ENCODE peak calls at places on chromosomes 5 and 9, in four cellular contexts. One of them, this sample, is unnamed. For H3K9me3, the result is how much of the 10 kb centered on the place peaks cover.

GRCh38 chr9:125522328-125522725 is 184.7 kb downstream of the MAPKAP1 start:
- DNase-seq in mucosa of descending colon: no peak
- DNase-seq in CD8-positive, alpha-beta memory T cell: no peak
- DNase-seq in fibroblast of lung: peak
- DNase-seq in this sample: no peak

GRCh38 chr5:1244976-1245375 is 19.8 kb downstream of the SLC6A18 start:
- DNase-seq in mucosa of descending colon: no peak
- DNase-seq in CD8-positive, alpha-beta memory T cell: no peak
- DNase-seq in fibroblast of lung: no peak
- DNase-seq in this sample: no peak

GRCh38 chr5:159928122-159928960 is 12.1 kb downstream of the ADRA1B start:
- DNase-seq in CD8-positive, alpha-beta memory T cell: no peak
- DNase-seq in fibroblast of lung: peak
- DNase-seq in mucosa of descending colon: peak
- DNase-seq in this sample: no peak

GRCh38 chr9:132141364-132141947 is 20.4 kb upstream of the NTNG2 start:
- DNase-seq in fibroblast of lung: peak
- DNase-seq in mucosa of descending colon: no peak
- DNase-seq in CD8-positive, alpha-beta memory T cell: no peak
- DNase-seq in this sample: no peak

GRCh38 chr5:159216454-159216853 is 7.1 kb upstream of the RNF145 start:
- DNase-seq in fibroblast of lung: no peak
- DNase-seq in CD8-positive, alpha-beta memory T cell: no peak
- DNase-seq in mucosa of descending colon: no peak
- DNase-seq in this sample: no peak

GRCh38 chr5:134508521-134509195 is 16.8 kb upstream of the JADE2 start:
- DNase-seq in fibroblast of lung: no peak
- DNase-seq in mucosa of descending colon: no peak
- DNase-seq in CD8-positive, alpha-beta memory T cell: no peak
- DNase-seq in this sample: no peak

GRCh38 chr9:22105005-22105722 is 96.1 kb upstream of the CDKN2B start:
- DNase-seq in fibroblast of lung: no peak
- DNase-seq in mucosa of descending colon: no peak
- DNase-seq in CD8-positive, alpha-beta memory T cell: no peak
- DNase-seq in this sample: no peak

GRCh38 chr5:74212336-74212735 is 428.2 kb downstream of the ENC1 start:
- DNase-seq in fibroblast of lung: no peak
- DNase-seq in mucosa of descending colon: no peak
- DNase-seq in CD8-positive, alpha-beta memory T cell: no peak
- DNase-seq in this sample: no peak

GRCh38 chr9:100028201-100028784 is 70.5 kb downstream of the ERP44 start:
- DNase-seq in fibroblast of lung: peak
- DNase-seq in mucosa of descending colon: no peak
- DNase-seq in CD8-positive, alpha-beta memory T cell: peak
- DNase-seq in this sample: peak

GRCh38 chr5:53261245-53261644 is 151.7 kb upstream of the MOCS2 start:
- DNase-seq in fibroblast of lung: no peak
- DNase-seq in CD8-positive, alpha-beta memory T cell: no peak
- DNase-seq in mucosa of descending colon: no peak
- DNase-seq in this sample: no peak

GRCh38 chr5:114412509-114413171 is 50.8 kb downstream of the KCNN2 start:
- DNase-seq in fibroblast of lung: peak
- DNase-seq in CD8-positive, alpha-beta memory T cell: no peak
- DNase-seq in mucosa of descending colon: no peak
- DNase-seq in this sample: no peak

GRCh38 chr5:132815454-132815853 is 2.4 kb downstream of the SOWAHA start:
- DNase-seq in fibroblast of lung: no peak
- DNase-seq in mucosa of descending colon: no peak
- DNase-seq in CD8-positive, alpha-beta memory T cell: no peak
- DNase-seq in this sample: no peak

GRCh38 chr9:116370587-116370986 is 217.0 kb downstream of the PAPPA start:
- DNase-seq in fibroblast of lung: no peak
- DNase-seq in mucosa of descending colon: no peak
- DNase-seq in CD8-positive, alpha-beta memory T cell: no peak
- DNase-seq in this sample: no peak

GRCh38 chr5:159854916-159855315 is 61.4 kb upstream of the ADRA1B start:
- DNase-seq in mucosa of descending colon: no peak
- DNase-seq in fibroblast of lung: peak
- DNase-seq in CD8-positive, alpha-beta memory T cell: no peak
- DNase-seq in this sample: no peak

GRCh38 chr5:56176155-56176798 is 56.9 kb downstream of the ANKRD55 start:
- DNase-seq in fibroblast of lung: no peak
- DNase-seq in mucosa of descending colon: no peak
- DNase-seq in CD8-positive, alpha-beta memory T cell: no peak
- DNase-seq in this sample: no peak

GRCh38 chr5:149846021-149846420 is 98.6 kb downstream of the PDE6A start:
- DNase-seq in mucosa of descending colon: no peak
- DNase-seq in CD8-positive, alpha-beta memory T cell: no peak
- DNase-seq in fibroblast of lung: no peak
- DNase-seq in this sample: no peak

GRCh38 chr9:134320195-134320885 is 5.9 kb upstream of the RXRA start:
- DNase-seq in fibroblast of lung: no peak
- DNase-seq in mucosa of descending colon: peak
- DNase-seq in CD8-positive, alpha-beta memory T cell: peak
- DNase-seq in this sample: no peak

GRCh38 chr5:173625261-173625660 is 8.8 kb upstream of the BOD1 start:
- DNase-seq in mucosa of descending colon: no peak
- DNase-seq in fibroblast of lung: no peak
- DNase-seq in CD8-positive, alpha-beta memory T cell: no peak
- DNase-seq in this sample: no peak

GRCh38 chr5:103347729-103348128 is 89.2 kb downstream of the MACIR start:
- DNase-seq in CD8-positive, alpha-beta memory T cell: no peak
- DNase-seq in mucosa of descending colon: no peak
- DNase-seq in fibroblast of lung: peak
- DNase-seq in this sample: no peak

GRCh38 chr5:158609729-158610128 is 490.0 kb downstream of the EBF1 start:
- DNase-seq in fibroblast of lung: peak
- DNase-seq in mucosa of descending colon: no peak
- DNase-seq in CD8-positive, alpha-beta memory T cell: no peak
- DNase-seq in this sample: no peak

GRCh38 chr9:75885652-75886051 is 4.8 kb upstream of the PCSK5 start:
- DNase-seq in mucosa of descending colon: no peak
- DNase-seq in CD8-positive, alpha-beta memory T cell: no peak
- DNase-seq in fibroblast of lung: no peak
- DNase-seq in this sample: no peak

GRCh38 chr9:102087141-102087540 is 348.7 kb upstream of the GRIN3A start:
- DNase-seq in mucosa of descending colon: no peak
- DNase-seq in CD8-positive, alpha-beta memory T cell: no peak
- DNase-seq in fibroblast of lung: no peak
- DNase-seq in this sample: no peak

GRCh38 chr5:175478384-175479124 is at the start of gene SFXN1:
- DNase-seq in fibroblast of lung: peak
- DNase-seq in CD8-positive, alpha-beta memory T cell: peak
- DNase-seq in mucosa of descending colon: peak
- DNase-seq in this sample: peak

GRCh38 chr5:178208540-178209227 is 4.4 kb downstream of the HNRNPAB start:
- DNase-seq in mucosa of descending colon: no peak
- DNase-seq in CD8-positive, alpha-beta memory T cell: no peak
- DNase-seq in fibroblast of lung: no peak
- DNase-seq in this sample: no peak

GRCh38 chr9:126502417-126503332 is 111.1 kb upstream of the LMX1B start:
- DNase-seq in fibroblast of lung: no peak
- DNase-seq in mucosa of descending colon: peak
- DNase-seq in CD8-positive, alpha-beta memory T cell: peak
- DNase-seq in this sample: no peak

GRCh38 chr5:81181576-81182316 is 51.4 kb upstream of the CKMT2 start:
- DNase-seq in mucosa of descending colon: no peak
- DNase-seq in fibroblast of lung: no peak
- DNase-seq in CD8-positive, alpha-beta memory T cell: no peak
- DNase-seq in this sample: no peak

GRCh38 chr5:151078490-151079262 is 2.2 kb downstream of the TNIP1 start:
- DNase-seq in mucosa of descending colon: peak
- DNase-seq in fibroblast of lung: no peak
- DNase-seq in CD8-positive, alpha-beta memory T cell: peak
- DNase-seq in this sample: peak

GRCh38 chr5:75239681-75240080 is 3.0 kb upstream of the ANKRD31 start:
- DNase-seq in mucosa of descending colon: no peak
- DNase-seq in CD8-positive, alpha-beta memory T cell: no peak
- DNase-seq in fibroblast of lung: peak
- DNase-seq in this sample: no peak

GRCh38 chr5:9498541-9499497 is 47.1 kb downstream of the SEMA5A start:
- DNase-seq in mucosa of descending colon: no peak
- DNase-seq in CD8-positive, alpha-beta memory T cell: no peak
- DNase-seq in fibroblast of lung: no peak
- DNase-seq in this sample: no peak

GRCh38 chr5:175059687-175060194 is 335.4 kb downstream of the MSX2 start:
- DNase-seq in mucosa of descending colon: peak
- DNase-seq in CD8-positive, alpha-beta memory T cell: no peak
- DNase-seq in fibroblast of lung: peak
- DNase-seq in this sample: no peak

DNA sequence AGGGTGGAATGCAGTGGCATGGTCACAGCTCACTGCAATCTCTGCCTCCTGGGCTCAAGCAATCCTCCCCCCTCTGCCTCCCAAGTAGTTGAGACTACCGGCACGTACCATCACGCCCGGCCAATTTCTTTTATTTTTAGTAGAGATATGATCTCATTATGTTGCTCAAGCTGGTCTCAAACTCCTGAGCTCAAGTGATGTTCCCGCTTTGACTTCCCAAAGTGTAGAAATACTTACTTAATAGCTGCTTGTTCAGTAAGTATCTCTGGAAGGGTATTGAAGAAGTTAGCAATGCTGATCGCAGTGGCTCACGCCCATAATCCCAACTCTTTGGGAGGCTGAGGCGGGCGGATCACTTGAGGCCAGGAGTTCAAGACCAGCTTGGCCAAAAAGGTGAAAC is 35.7 kb upstream of the PLIN2 start:
- DNase-seq in fibroblast of lung: no peak
- DNase-seq in mucosa of descending colon: no peak
- DNase-seq in CD8-positive, alpha-beta memory T cell: no peak
- DNase-seq in this sample: no peak
- H3K9me3 ChIP-seq in fibroblast of lung: under half
- H3K9me3 ChIP-seq in mucosa of descending colon: under half
- H3K9me3 ChIP-seq in CD8-positive, alpha-beta memory T cell: under half
- H3K9me3 ChIP-seq in this sample: under half

DNA sequence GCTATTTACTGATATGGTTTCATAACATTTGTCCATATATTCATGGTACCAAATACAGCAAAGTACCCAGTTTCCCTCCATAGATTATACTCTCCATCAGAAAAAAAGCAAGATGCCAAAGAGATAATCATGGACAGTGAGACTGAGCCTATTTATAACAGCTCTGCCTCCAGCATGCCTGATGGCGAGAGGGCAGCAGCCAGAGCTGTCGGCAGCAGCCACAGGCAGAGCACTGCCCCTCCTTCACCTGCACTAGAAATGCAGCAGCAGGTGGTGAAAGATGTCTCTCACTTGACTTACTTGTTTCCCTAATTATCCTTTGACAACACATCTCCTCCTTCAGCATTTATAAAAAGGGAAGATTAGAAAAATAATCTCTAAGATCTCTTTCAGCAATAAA is 32.4 kb downstream of the CTNNAL1 start:
- DNase-seq in fibroblast of lung: no peak
- DNase-seq in CD8-positive, alpha-beta memory T cell: no peak
- DNase-seq in mucosa of descending colon: no peak
- DNase-seq in this sample: no peak
- H3K9me3 ChIP-seq in fibroblast of lung: under half
- H3K9me3 ChIP-seq in CD8-positive, alpha-beta memory T cell: under half
- H3K9me3 ChIP-seq in mucosa of descending colon: under half
- H3K9me3 ChIP-seq in this sample: under half

GRCh38 chr9:118444403-118444802 is 740.2 kb downstream of the TLR4 start:
- DNase-seq in mucosa of descending colon: no peak
- DNase-seq in CD8-positive, alpha-beta memory T cell: no peak
- DNase-seq in fibroblast of lung: no peak
- DNase-seq in this sample: no peak
- H3K9me3 ChIP-seq in mucosa of descending colon: under half
- H3K9me3 ChIP-seq in CD8-positive, alpha-beta memory T cell: under half
- H3K9me3 ChIP-seq in fibroblast of lung: under half
- H3K9me3 ChIP-seq in this sample: under half

GRCh38 chr9:8062459-8062858 is 262.9 kb upstream of the DMAC1 start:
- DNase-seq in CD8-positive, alpha-beta memory T cell: no peak
- DNase-seq in mucosa of descending colon: no peak
- DNase-seq in fibroblast of lung: no peak
- DNase-seq in this sample: no peak
- H3K9me3 ChIP-seq in CD8-positive, alpha-beta memory T cell: under half
- H3K9me3 ChIP-seq in mucosa of descending colon: under half
- H3K9me3 ChIP-seq in fibroblast of lung: under half
- H3K9me3 ChIP-seq in this sample: under half

GRCh38 chr5:92518318-92518913 is 1062.6 kb downstream of the NR2F1-AS1 start:
- DNase-seq in mucosa of descending colon: no peak
- DNase-seq in fibroblast of lung: peak
- DNase-seq in CD8-positive, alpha-beta memory T cell: no peak
- DNase-seq in this sample: no peak

GRCh38 chr5:92508271-92508670 is 1072.7 kb downstream of the NR2F1-AS1 start:
- DNase-seq in CD8-positive, alpha-beta memory T cell: no peak
- DNase-seq in fibroblast of lung: no peak
- DNase-seq in mucosa of descending colon: no peak
- DNase-seq in this sample: no peak

GRCh38 chr5:92514901-92515300 is 1066.1 kb downstream of the NR2F1-AS1 start:
- DNase-seq in mucosa of descending colon: no peak
- DNase-seq in CD8-positive, alpha-beta memory T cell: no peak
- DNase-seq in fibroblast of lung: no peak
- DNase-seq in this sample: no peak

GRCh38 chr5:92513067-92513466 is 1068.0 kb downstream of the NR2F1-AS1 start:
- DNase-seq in mucosa of descending colon: no peak
- DNase-seq in fibroblast of lung: peak
- DNase-seq in CD8-positive, alpha-beta memory T cell: no peak
- DNase-seq in this sample: no peak
- H3K9me3 ChIP-seq in mucosa of descending colon: under half
- H3K9me3 ChIP-seq in fibroblast of lung: under half
- H3K9me3 ChIP-seq in CD8-positive, alpha-beta memory T cell: under half
- H3K9me3 ChIP-seq in this sample: under half

DNA sequence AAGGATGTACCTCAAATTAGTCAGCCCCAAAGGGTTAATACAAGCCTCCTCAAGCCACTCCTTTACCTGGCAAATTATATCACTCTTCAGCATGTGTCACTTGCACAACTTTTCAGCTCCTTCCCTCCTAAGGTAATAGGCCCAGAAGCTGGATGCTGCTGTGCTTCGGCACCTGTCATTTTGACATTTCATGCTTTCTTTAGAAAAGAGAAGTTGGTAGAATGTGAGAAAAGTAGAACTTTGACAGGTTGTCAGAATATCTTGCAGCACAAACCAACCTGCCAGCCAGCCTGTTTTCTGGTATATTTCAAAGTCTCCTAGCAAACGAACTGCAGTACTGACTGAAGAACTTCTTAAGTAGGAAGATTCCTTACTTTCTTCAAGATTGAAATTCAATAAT is 2136.9 kb downstream of the MAT2B start:
- DNase-seq in CD8-positive, alpha-beta memory T cell: no peak
- DNase-seq in fibroblast of lung: no peak
- DNase-seq in mucosa of descending colon: no peak
- DNase-seq in this sample: no peak
- H3K9me3 ChIP-seq in CD8-positive, alpha-beta memory T cell: under half
- H3K9me3 ChIP-seq in fibroblast of lung: under half
- H3K9me3 ChIP-seq in mucosa of descending colon: under half
- H3K9me3 ChIP-seq in this sample: under half

GRCh38 chr5:3199941-3200340 is 395.7 kb upstream of the IRX1 start:
- DNase-seq in fibroblast of lung: no peak
- DNase-seq in CD8-positive, alpha-beta memory T cell: no peak
- DNase-seq in mucosa of descending colon: no peak
- DNase-seq in this sample: no peak

GRCh38 chr5:3197237-3197636 is 398.4 kb upstream of the IRX1 start:
- DNase-seq in CD8-positive, alpha-beta memory T cell: no peak
- DNase-seq in fibroblast of lung: no peak
- DNase-seq in mucosa of descending colon: no peak
- DNase-seq in this sample: no peak

GRCh38 chr5:3195991-3196390 is 399.6 kb upstream of the IRX1 start:
- DNase-seq in mucosa of descending colon: no peak
- DNase-seq in CD8-positive, alpha-beta memory T cell: no peak
- DNase-seq in fibroblast of lung: no peak
- DNase-seq in this sample: no peak

GRCh38 chr5:3200356-3200755 is 395.3 kb upstream of the IRX1 start:
- DNase-seq in CD8-positive, alpha-beta memory T cell: no peak
- DNase-seq in fibroblast of lung: no peak
- DNase-seq in mucosa of descending colon: no peak
- DNase-seq in this sample: no peak

GRCh38 chr5:3197699-3198098 is 397.9 kb upstream of the IRX1 start:
- DNase-seq in mucosa of descending colon: no peak
- DNase-seq in CD8-positive, alpha-beta memory T cell: no peak
- DNase-seq in fibroblast of lung: no peak
- DNase-seq in this sample: no peak
- H3K9me3 ChIP-seq in mucosa of descending colon: under half
- H3K9me3 ChIP-seq in CD8-positive, alpha-beta memory T cell: under half
- H3K9me3 ChIP-seq in fibroblast of lung: under half
- H3K9me3 ChIP-seq in this sample: under half

This sample was measured in T-helper 17 cell.